ENCODE peak calls at places on chromosomes 16 and 17, in six cellular contexts. L, E, D, V, J and K are unnamed samples.

GRCh38 chr17:15240617-15241016 is 24.5 kb downstream of the PMP22 start:
- DNase-seq in L (peak; percentile 15), E (peak; percentile 18), D (peak; percentile 37), V (no peak), J (no peak), K (no peak)

GRCh38 chr17:41507315-41507880 is 2.0 kb upstream of the KRT13 start:
- DNase-seq in L (no peak), E (no peak), D (no peak), V (no peak), J (no peak), K (no peak)

GRCh38 chr17:49494937-49495841 is at the start of gene NGFR:
- DNase-seq in L (peak; percentile 36), E (peak; percentile 82), D (peak; percentile 13), V (peak; percentile 71), J (peak; percentile 79), K (peak; percentile 65)

GRCh38 chr17:75288784-75289121 is 480 bp downstream of the SLC25A19 start:
- DNase-seq in L (no peak), E (peak; percentile 67), D (no peak), V (no peak), J (peak; percentile 69), K (peak; percentile 57)

GRCh38 chr16:89507219-89507833 is 877 bp upstream of the SPG7 start:
- DNase-seq in L (no peak), E (no peak), D (no peak), V (no peak), J (no peak), K (no peak)

GRCh38 chr16:70018254-70018653 is 67.1 kb downstream of the CLEC18A start:
- DNase-seq in L (peak; percentile 28), E (peak; percentile 67), D (peak; percentile 2), V (no peak), J (no peak), K (peak; percentile 81)

GRCh38 chr16:7246578-7246977 is 86.1 kb upstream of the RBFOX1 start:
- DNase-seq in L (no peak), E (peak; percentile 36), D (no peak), V (peak; percentile 40), J (peak; percentile 59), K (peak; percentile 57)

GRCh38 chr16:3004319-3004718 is 8.4 kb upstream of the CLDN9 start:
- DNase-seq in L (no peak), E (no peak), D (no peak), V (no peak), J (no peak), K (no peak)

GRCh38 chr17:40545660-40546059 is 19.6 kb downstream of the CCR7 start:
- DNase-seq in L (no peak), E (peak; percentile 27), D (no peak), V (no peak), J (no peak), K (no peak)

GRCh38 chr16:57646388-57647039 is 18.1 kb downstream of the ADGRG1 start:
- DNase-seq in L (no peak), E (no peak), D (no peak), V (no peak), J (no peak), K (no peak)

GRCh38 chr16:81703177-81704155 is 75.6 kb upstream of the PLCG2 start:
- DNase-seq in L (peak; percentile 95), E (no peak), D (peak; percentile 91), V (no peak), J (no peak), K (no peak)

GRCh38 chr16:89407282-89407924 is 83.0 kb downstream of the ANKRD11 start:
- DNase-seq in L (no peak), E (no peak), D (no peak), V (no peak), J (no peak), K (peak; percentile 44)

GRCh38 chr17:46042248-46042647 is 43.2 kb downstream of the STH start:
- DNase-seq in L (no peak), E (no peak), D (no peak), V (no peak), J (no peak), K (no peak)

GRCh38 chr16:89422527-89422904 is 67.8 kb downstream of the ANKRD11 start:
- DNase-seq in L (no peak), E (no peak), D (peak; percentile 59), V (no peak), J (no peak), K (no peak)

GRCh38 chr16:30658731-30659506 is 688 bp downstream of the FBRS start:
- DNase-seq in L (peak; percentile 98), E (no peak), D (peak; percentile 97), V (peak; percentile 94), J (peak; percentile 79), K (peak; percentile 98)

GRCh38 chr16:78706637-78707036 is 607.2 kb downstream of the WWOX start:
- DNase-seq in L (no peak), E (no peak), D (no peak), V (no peak), J (no peak), K (peak; percentile 21)

GRCh38 chr16:88650749-88651275 is at the start of gene CYBA:
- DNase-seq in L (peak; percentile 84), E (peak; percentile 93), D (peak; percentile 22), V (peak; percentile 44), J (peak; percentile 90), K (peak; percentile 85)

GRCh38 chr17:3772764-3773163 is 28.2 kb downstream of the ITGAE start:
- DNase-seq in L (no peak), E (peak; percentile 86), D (no peak), V (no peak), J (no peak), K (peak; percentile 72)

GRCh38 chr17:1298616-1299015 is 19.2 kb downstream of the TRARG1 start:
- DNase-seq in L (peak; percentile 3), E (peak; percentile 84), D (no peak), V (no peak), J (peak; percentile 73), K (peak; percentile 38)

GRCh38 chr17:63222655-63223054 is 223.5 kb downstream of the CYB561 start:
- DNase-seq in L (peak; percentile 16), E (no peak), D (peak; percentile 33), V (no peak), J (no peak), K (peak; percentile 8)

GRCh38 chr17:40323731-40324650 is 15.0 kb downstream of the RARA start:
- DNase-seq in L (no peak), E (no peak), D (peak; percentile 44), V (no peak), J (no peak), K (no peak)

GRCh38 chr16:70550082-70550481 is 26.5 kb downstream of the SF3B3 start:
- DNase-seq in L (no peak), E (no peak), D (no peak), V (no peak), J (no peak), K (no peak)

GRCh38 chr16:7518158-7518557 is 185.5 kb downstream of the RBFOX1 start:
- DNase-seq in L (no peak), E (no peak), D (no peak), V (no peak), J (no peak), K (no peak)

GRCh38 chr17:43359469-43360105 is 39.2 kb upstream of the ARL4D start:
- DNase-seq in L (no peak), E (no peak), D (no peak), V (no peak), J (no peak), K (no peak)

DNA sequence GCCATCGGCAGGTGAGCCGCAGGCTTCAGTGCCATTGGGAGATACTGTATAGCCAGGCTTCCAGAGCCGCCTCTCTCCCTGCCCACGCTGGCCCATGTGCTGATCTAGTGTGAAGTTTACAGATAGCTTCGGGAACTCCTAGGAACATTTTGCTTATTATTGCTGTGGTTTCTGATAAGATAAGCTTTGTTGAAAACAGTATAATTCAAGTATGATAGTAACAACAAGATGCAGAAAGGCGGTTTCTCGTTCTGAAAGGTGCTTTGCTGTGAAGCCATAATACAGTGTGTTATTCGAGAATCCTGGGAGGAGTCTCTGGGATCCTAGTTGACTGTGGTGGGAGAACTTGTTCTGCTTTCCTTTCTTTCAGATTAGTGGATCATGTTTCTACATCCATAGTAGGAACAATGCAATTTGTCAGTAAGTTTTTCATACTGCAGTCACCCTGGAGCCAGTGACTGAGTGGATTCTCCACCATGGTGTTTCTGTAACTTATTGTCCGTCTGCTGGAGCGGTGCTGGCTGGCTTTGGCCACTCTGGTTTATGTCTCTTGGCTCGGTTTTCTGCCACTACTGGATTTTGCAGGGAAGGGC is 31.5 kb downstream of the RAB11FIP3 start:
- DNase-seq in L (peak; percentile 55), E (no peak), D (peak; percentile 56), V (no peak), J (no peak), K (no peak)
- H3K4me2 ChIP-seq in L (peak overlapping the region; percentile 38), E (peak overlapping the region; percentile 24), D (peak overlapping the region; percentile 66), V (no peak overlapping the region), J (peak overlapping the region; percentile 4), K (no peak overlapping the region)

GRCh38 chr17:17820046-17820445 is 16.7 kb downstream of the SREBF1 start:
- DNase-seq in L (no peak), E (no peak), D (no peak), V (no peak), J (no peak), K (no peak)

GRCh38 chr17:17824119-17824779 is 12.5 kb downstream of the SREBF1 start:
- DNase-seq in L (peak; percentile 51), E (no peak), D (no peak), V (no peak), J (peak; percentile 68), K (peak; percentile 57)

GRCh38 chr17:17820457-17821158 is 16.2 kb downstream of the SREBF1 start:
- DNase-seq in L (peak; percentile 23), E (no peak), D (no peak), V (no peak), J (no peak), K (no peak)

GRCh38 chr17:17823433-17824118 is 13.2 kb downstream of the SREBF1 start:
- DNase-seq in L (peak; percentile 84), E (peak; percentile 97), D (peak; percentile 61), V (peak; percentile 89), J (peak; percentile 93), K (peak; percentile 97)

DNA sequence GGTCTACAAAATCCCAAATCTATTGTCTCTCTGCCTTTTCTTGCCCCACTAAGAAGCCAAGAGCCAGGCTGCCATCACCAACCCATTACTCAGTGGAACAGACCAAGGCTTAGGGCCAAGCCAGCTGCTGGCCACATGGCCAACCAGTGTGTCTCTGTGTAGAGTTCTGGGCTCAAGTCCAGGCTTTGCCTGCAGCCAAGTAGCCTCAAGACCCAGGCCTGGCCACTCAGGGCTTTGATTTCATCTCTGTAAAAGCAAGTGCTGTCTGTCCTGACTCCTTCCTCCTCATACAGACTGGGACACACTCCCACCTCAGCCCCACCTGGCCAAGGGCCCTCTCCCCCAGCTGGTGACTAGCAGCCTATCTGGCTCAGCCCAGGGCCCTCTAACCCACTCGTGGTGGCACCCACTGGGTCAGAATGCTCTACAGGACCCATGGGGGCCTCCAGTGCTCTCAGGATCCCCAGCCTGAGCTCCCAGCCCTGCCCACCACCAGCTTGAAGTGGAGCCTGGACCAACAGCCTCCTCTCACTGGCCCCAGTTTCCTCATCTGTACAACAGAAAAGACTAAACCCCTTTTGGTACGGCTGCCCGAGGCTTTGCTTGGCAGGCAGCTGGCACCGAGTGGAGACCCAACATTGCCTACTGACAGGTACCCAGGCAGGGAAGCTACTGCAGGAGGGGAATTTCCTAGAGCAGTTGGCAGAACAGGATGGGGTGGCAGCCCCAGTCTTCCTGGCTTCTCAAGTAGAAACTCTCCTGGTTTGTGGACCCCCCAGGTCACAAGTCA is 14.4 kb downstream of the SREBF1 start:
- DNase-seq in L (peak; percentile 59), E (no peak), D (peak; percentile 87), V (no peak), J (no peak), K (no peak)
- H2BK15ac ChIP-seq in L (peak overlapping the region; percentile 15), E (no peak overlapping the region), D (no peak overlapping the region), V (peak overlapping the region; percentile 23), J (peak overlapping the region; percentile 72), K (no peak overlapping the region)

GRCh38 chr17:65558683-65559311 is 2.7 kb downstream of the AXIN2 start:
- DNase-seq in L (no peak), E (no peak), D (no peak), V (no peak), J (no peak), K (peak; percentile 73)
- H3K4me2 ChIP-seq in L (peak overlapping the region; percentile 96), E (peak overlapping the region; percentile 76), D (peak overlapping the region; percentile 85), V (peak overlapping the region; percentile 99), J (peak overlapping the region; percentile 88), K (peak overlapping the region; percentile 74)

GRCh38 chr17:54947396-54947795 is 21.1 kb downstream of the COX11 start:
- DNase-seq in L (no peak), E (no peak), D (no peak), V (no peak), J (no peak), K (no peak)
- H2BK15ac ChIP-seq in L (no peak overlapping the region), E (no peak overlapping the region), D (no peak overlapping the region), V (no peak overlapping the region), J (no peak overlapping the region), K (no peak overlapping the region)